ENCODE peak calls at places on chromosome 4, in four cellular contexts. A is memory B cell, P is mammary epithelial cell, U is uterus. Z is an unnamed sample.

GRCh38 chr4:101600287-101600686 is 190.2 kb upstream of the BANK1 start:
- DNase-seq in U (no peak), P (peak), A (no peak), Z (no peak)

GRCh38 chr4:147693202-147693601 is 9.2 kb upstream of the PRMT9 start:
- DNase-seq in U (no peak), P (no peak), A (no peak), Z (no peak)

GRCh38 chr4:114479595-114479994 is 119.0 kb upstream of the UGT8 start:
- DNase-seq in U (no peak), P (no peak), A (no peak), Z (no peak)

GRCh38 chr4:120008075-120008474 is 58.6 kb downstream of the MAD2L1 start:
- DNase-seq in U (no peak), P (peak), A (no peak), Z (no peak)

GRCh38 chr4:168076989-168077725 is 15.2 kb upstream of the ANXA10 start:
- DNase-seq in U (no peak), A (peak), P (peak), Z (peak)

GRCh38 chr4:152247271-152247975 is 288.5 kb downstream of the FBXW7 start:
- DNase-seq in A (no peak), U (no peak), P (no peak), Z (no peak)

GRCh38 chr4:104930298-104930697 is 216.4 kb upstream of the TET2 start:
- DNase-seq in U (no peak), P (no peak), A (no peak), Z (no peak)

GRCh38 chr4:57373971-57374370 is 263.8 kb upstream of the IGFBP7 start:
- DNase-seq in P (no peak), U (no peak), A (no peak), Z (no peak)

GRCh38 chr4:4284827-4285618 is 4.9 kb downstream of the LYAR start:
- DNase-seq in P (peak), A (no peak), U (no peak), Z (no peak)

GRCh38 chr4:71827811-71828210 is 43.9 kb upstream of the GC start:
- DNase-seq in U (no peak), P (no peak), A (no peak), Z (no peak)

GRCh38 chr4:23979534-23979933 is 89.7 kb upstream of the PPARGC1A start:
- DNase-seq in P (no peak), A (no peak), U (no peak), Z (no peak)